ENCODE peak calls at places on chromosomes 16 and 17, in six cellular contexts. H, E, L, Z, V and O are unnamed samples. For H3K36me3, the result is how much of the 10 kb centered on the place peaks cover.

GRCh38 chr16:79067600-79067999 is 532.9 kb downstream of the MAF start:
- DNase-seq in L (no peak), V (no peak), H (no peak), Z (peak), E (no peak), O (peak)

GRCh38 chr17:7774037-7774659 is 56.6 kb downstream of the DNAH2 start:
- DNase-seq in H (peak), Z (no peak), E (no peak), L (no peak), V (no peak), O (no peak)

GRCh38 chr16:83335076-83335475 is 472.7 kb upstream of the HSBP1 start:
- DNase-seq in H (peak), L (no peak), E (no peak), Z (no peak), V (no peak), O (no peak)

GRCh38 chr17:65742433-65743312 is 181.2 kb upstream of the AXIN2 start:
- DNase-seq in L (peak), Z (peak), H (peak), V (no peak), E (peak), O (peak)

GRCh38 chr17:19305761-19306159 is 56.8 kb downstream of the B9D1 start:
- DNase-seq in E (no peak), L (no peak), V (no peak), H (no peak), Z (no peak), O (no peak)

GRCh38 chr16:54171855-54172537 is 114.6 kb downstream of the IRX3 start:
- DNase-seq in E (peak), H (peak), V (no peak), L (peak), Z (peak), O (peak)

GRCh38 chr17:80942360-80943345 is 49.0 kb upstream of the CHMP6 start:
- DNase-seq in E (no peak), L (no peak), H (peak), Z (no peak), V (peak), O (peak)

GRCh38 chr16:3094289-3095027 is 4.6 kb downstream of the ZSCAN10 start:
- DNase-seq in H (peak), Z (peak), V (peak), L (peak), E (peak), O (peak)

GRCh38 chr17:79217473-79218135 is 143.0 kb downstream of the ENGASE start:
- DNase-seq in Z (no peak), H (no peak), E (no peak), V (no peak), L (no peak), O (no peak)

GRCh38 chr17:43548689-43549379 is 2.7 kb upstream of the ETV4 start:
- DNase-seq in E (no peak), V (no peak), Z (peak), L (no peak), H (no peak), O (no peak)

GRCh38 chr17:4304417-4305027 is 40.7 kb upstream of the ANKFY1 start:
- DNase-seq in V (peak), L (peak), Z (peak), H (peak), E (peak), O (no peak)

GRCh38 chr17:83156408-83156807 is 77.0 kb downstream of the METRNL start:
- DNase-seq in E (no peak), V (no peak), H (no peak), L (no peak), Z (no peak), O (no peak)

GRCh38 chr17:32319548-32319905 is 22.4 kb downstream of the C17orf75 start:
- DNase-seq in L (peak), E (peak), H (peak), V (peak), Z (peak), O (peak)

GRCh38 chr17:82589851-82590180 is 58.4 kb downstream of the WDR45B start:
- DNase-seq in E (no peak), Z (no peak), H (no peak), L (no peak), V (no peak), O (no peak)

GRCh38 chr17:13384626-13385025 is 217.1 kb downstream of the HS3ST3A1 start:
- DNase-seq in H (no peak), E (no peak), L (no peak), V (no peak), Z (peak), O (no peak)

GRCh38 chr16:85334718-85335583 is 222.7 kb upstream of the CIBAR2 start:
- DNase-seq in Z (no peak), H (no peak), L (peak), E (peak), V (peak), O (no peak)

GRCh38 chr17:63116228-63116627 is 150.2 kb downstream of the TANC2 start:
- DNase-seq in E (peak), H (no peak), Z (no peak), L (peak), V (no peak), O (no peak)

GRCh38 chr16:57998484-57998883 is 2.0 kb downstream of the ZNF319 start:
- DNase-seq in V (peak), H (no peak), Z (peak), L (no peak), E (no peak), O (no peak)

GRCh38 chr16:53429221-53429943 is 4.9 kb upstream of the RBL2 start:
- DNase-seq in E (no peak), H (peak), Z (peak), L (no peak), V (no peak), O (no peak)

GRCh38 chr17:18181358-18181757 is 2.3 kb upstream of the ALKBH5 start:
- DNase-seq in Z (peak), E (no peak), H (no peak), V (no peak), L (no peak), O (peak)

GRCh38 chr17:81980122-81980521 is 2.7 kb downstream of the ASPSCR1 start:
- DNase-seq in E (no peak), L (no peak), H (no peak), V (no peak), Z (no peak), O (no peak)

GRCh38 chr16:51461255-51461654 is 310.2 kb upstream of the SALL1 start:
- DNase-seq in Z (no peak), H (no peak), E (no peak), V (no peak), L (no peak), O (no peak)

GRCh38 chr16:85589688-85590505 is 23.2 kb upstream of the GSE1 start:
- DNase-seq in E (no peak), Z (no peak), V (no peak), L (no peak), H (no peak), O (no peak)

GRCh38 chr16:57901480-57902069 is 69.4 kb downstream of the CNGB1 start:
- DNase-seq in H (no peak), E (no peak), L (no peak), V (no peak), Z (no peak), O (peak)

GRCh38 chr16:50260206-50261159 is 5.9 kb upstream of the ADCY7 start:
- DNase-seq in Z (no peak), H (no peak), V (no peak), L (no peak), E (no peak), O (no peak)

GRCh38 chr17:10739341-10739905 is 9.6 kb upstream of the TMEM220 start:
- DNase-seq in H (no peak), V (no peak), L (no peak), E (no peak), Z (no peak), O (no peak)

GRCh38 chr17:69084911-69085310 is 24.2 kb upstream of the ABCA9 start:
- DNase-seq in E (peak), Z (peak), H (no peak), L (peak), V (no peak), O (no peak)

GRCh38 chr17:71192039-71192555 is 928.7 kb upstream of the SOX9 start:
- DNase-seq in E (no peak), Z (no peak), L (no peak), H (no peak), V (no peak), O (no peak)

GRCh38 chr16:84774810-84775209 is 45.0 kb upstream of the CRISPLD2 start:
- DNase-seq in E (no peak), V (no peak), L (no peak), H (peak), Z (peak), O (no peak)

GRCh38 chr17:31308372-31308905 is 5.4 kb downstream of the EVI2B start:
- DNase-seq in E (no peak), L (no peak), Z (no peak), H (no peak), V (no peak), O (no peak)

GRCh38 chr17:70987867-70988340 is 818.6 kb downstream of the KCNJ2 start:
- DNase-seq in Z (no peak), H (no peak), E (peak), L (peak), V (no peak), O (no peak)

DNA sequence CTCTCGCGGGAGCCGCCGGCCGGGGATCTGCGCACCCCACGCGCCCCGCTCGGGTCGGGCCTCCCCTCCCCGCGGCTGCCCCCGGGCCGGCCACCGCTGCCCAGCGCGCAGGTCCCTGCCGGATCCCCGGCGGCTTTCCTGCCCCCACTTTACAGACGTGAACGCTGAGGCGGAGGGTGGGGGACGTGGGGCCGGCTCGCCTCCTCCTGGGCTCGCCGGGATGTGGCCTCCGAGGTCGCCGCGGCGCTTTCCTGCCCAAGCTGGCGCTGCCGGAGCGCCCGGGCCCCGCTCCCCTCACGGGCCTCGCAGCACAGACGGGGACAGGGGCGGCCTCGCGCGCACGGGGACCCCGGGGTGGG is 26.7 kb downstream of the RTN4RL1 start:
- DNase-seq in V (peak), Z (no peak), E (peak), L (peak), H (no peak), O (no peak)
- H3K4me3 ChIP-seq in V (peak), Z (peak), E (peak), L (peak), H (peak), O (no peak)

GRCh38 chr16:88656291-88656980 is 5.6 kb upstream of the CYBA start:
- DNase-seq in H (no peak), L (no peak), V (no peak), Z (no peak), E (no peak), O (no peak)
- H3K36me3 ChIP-seq in H (half or more), L (under half), V (under half), Z (under half), E (under half), O (under half)

GRCh38 chr16:24013733-24014645 is 178.2 kb downstream of the PRKCB start:
- DNase-seq in V (peak), E (no peak), L (no peak), H (no peak), Z (peak), O (no peak)
- H3K4me3 ChIP-seq in V (no peak), E (no peak), L (no peak), H (no peak), Z (no peak), O (no peak)

DNA sequence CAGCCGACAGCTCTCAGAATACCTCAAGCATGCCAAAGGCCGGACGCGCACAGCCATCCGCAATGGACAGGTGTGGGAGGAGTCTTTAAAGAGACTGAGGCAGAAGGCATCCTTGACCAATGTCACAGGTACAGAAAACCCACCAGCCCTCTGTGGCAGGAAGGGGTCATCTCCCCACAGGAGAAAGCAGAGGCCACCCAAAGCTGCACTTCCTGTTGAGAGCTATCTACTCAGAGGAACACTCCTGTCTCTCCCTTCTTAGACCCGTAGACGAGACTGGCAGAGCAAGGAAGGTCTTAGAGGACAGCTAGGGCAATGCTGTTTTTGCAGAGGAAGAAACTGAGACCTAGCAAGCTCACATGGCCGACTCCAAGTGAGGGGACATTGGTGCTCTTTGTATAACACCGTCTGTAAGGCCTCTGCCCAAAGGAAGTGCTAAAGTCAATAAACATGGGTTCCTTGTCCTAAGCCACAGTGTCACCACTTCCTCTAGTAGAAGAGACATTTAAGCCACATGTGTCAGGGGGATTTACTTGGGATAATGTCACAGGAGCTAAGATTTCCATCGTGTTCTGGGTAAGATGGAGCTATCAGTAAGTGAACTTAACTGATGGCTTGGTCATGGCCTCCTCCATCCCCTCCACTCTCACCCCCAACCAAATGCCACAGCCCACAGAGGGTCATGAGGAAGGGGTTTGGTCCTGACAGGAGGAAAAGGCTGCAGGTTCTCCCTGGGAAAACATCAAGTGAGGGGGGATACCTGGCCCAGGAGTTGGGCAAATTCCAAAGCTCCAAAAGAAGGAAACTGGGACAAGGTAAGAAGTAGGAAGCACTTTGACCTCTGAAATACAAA is 9.4 kb downstream of the LPO start:
- DNase-seq in Z (no peak), L (no peak), H (no peak), E (no peak), V (no peak), O (no peak)
- H3K36me3 ChIP-seq in Z (under half), L (under half), H (under half), E (under half), V (under half), O (under half)

GRCh38 chr16:48441106-48441505 is 55.9 kb upstream of the SIAH1 start:
- DNase-seq in V (no peak), H (no peak), L (no peak), E (no peak), Z (no peak), O (no peak)
- H3K4me3 ChIP-seq in V (no peak), H (no peak), L (no peak), E (no peak), Z (no peak), O (no peak)

DNA sequence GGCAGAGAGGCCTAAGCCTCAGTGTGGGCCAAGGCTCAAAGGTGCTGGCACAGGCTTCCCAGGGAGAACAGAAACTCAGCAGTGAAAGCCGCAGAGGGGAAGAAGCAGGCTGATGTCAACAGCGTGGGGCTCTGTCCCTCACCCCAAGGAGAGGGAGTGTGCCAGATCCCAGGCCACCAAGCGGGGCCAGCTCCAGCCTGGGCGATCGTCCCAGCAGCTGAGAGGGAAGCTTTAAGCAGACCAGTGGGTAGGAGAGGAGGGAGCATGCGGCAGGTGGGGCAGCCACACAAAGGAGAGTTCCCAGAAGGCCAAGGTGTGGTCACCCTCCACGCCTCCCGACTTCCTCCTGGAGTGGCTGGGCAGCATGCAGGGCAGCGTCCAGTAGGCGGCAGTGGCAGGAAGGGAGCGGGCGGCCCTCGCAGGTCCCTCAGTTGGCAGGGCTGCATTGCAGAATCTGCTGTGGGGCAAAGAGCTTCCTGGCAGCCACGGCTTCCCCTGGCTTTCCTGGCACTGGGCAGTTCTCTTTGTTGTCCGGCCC is 6.0 kb downstream of the SYNGR2 start:
- DNase-seq in Z (peak), H (no peak), L (no peak), V (peak), E (no peak), O (no peak)
- H3K36me3 ChIP-seq in Z (under half), H (under half), L (under half), V (under half), E (under half), O (half or more)

GRCh38 chr16:73063284-73063733 is 15.4 kb upstream of the ZFHX3 start:
- DNase-seq in H (no peak), L (peak), V (no peak), Z (no peak), E (no peak), O (no peak)

GRCh38 chr16:73064996-73065349 is 17.0 kb upstream of the ZFHX3 start:
- DNase-seq in E (no peak), L (no peak), H (no peak), V (no peak), Z (no peak), O (no peak)

GRCh38 chr16:73064227-73064995 is 16.5 kb upstream of the ZFHX3 start:
- DNase-seq in H (peak), E (no peak), L (peak), V (no peak), Z (peak), O (peak)

GRCh38 chr16:73062640-73063283 is 14.8 kb upstream of the ZFHX3 start:
- DNase-seq in V (no peak), H (no peak), E (peak), Z (no peak), L (peak), O (peak)

GRCh38 chr16:73063854-73064226 is 15.9 kb upstream of the ZFHX3 start:
- DNase-seq in H (no peak), L (no peak), V (no peak), Z (no peak), E (no peak), O (no peak)
- H3K4me3 ChIP-seq in H (peak), L (peak), V (no peak), Z (no peak), E (no peak), O (no peak)